ENCODE peak calls at places on chromosomes 13 and 19, in four cellular contexts. One of them, this sample, is unnamed.

GRCh38 chr13:65287405-65287804 is 1942.7 kb downstream of the PCDH9 start:
- DNase-seq in GM12878: no peak
- DNase-seq in SK-N-SH: no peak
- DNase-seq in K562: no peak
- DNase-seq in this sample: no peak

GRCh38 chr19:19471682-19472081 is 43.7 kb downstream of the TSSK6 start:
- DNase-seq in GM12878: no peak
- DNase-seq in SK-N-SH: no peak
- DNase-seq in K562: no peak
- DNase-seq in this sample: no peak

GRCh38 chr19:4495471-4495870 is 22.8 kb downstream of the PLIN4 start:
- DNase-seq in GM12878: no peak
- DNase-seq in SK-N-SH: no peak
- DNase-seq in K562: no peak
- DNase-seq in this sample: peak

GRCh38 chr19:40829205-40829604 is 21.0 kb downstream of the CYP2A6 start:
- DNase-seq in GM12878: no peak
- DNase-seq in SK-N-SH: no peak
- DNase-seq in K562: no peak
- DNase-seq in this sample: no peak

GRCh38 chr13:33281951-33282595 is 3.5 kb downstream of the STARD13 start:
- DNase-seq in GM12878: no peak
- DNase-seq in SK-N-SH: no peak
- DNase-seq in K562: no peak
- DNase-seq in this sample: no peak

GRCh38 chr19:14300281-14300680 is 81.0 kb upstream of the ADGRE5 start:
- DNase-seq in GM12878: no peak
- DNase-seq in SK-N-SH: no peak
- DNase-seq in K562: no peak
- DNase-seq in this sample: no peak

GRCh38 chr13:37173214-37173613 is 67.8 kb upstream of the CSNK1A1L start:
- DNase-seq in GM12878: no peak
- DNase-seq in SK-N-SH: no peak
- DNase-seq in K562: no peak
- DNase-seq in this sample: no peak

GRCh38 chr13:44347905-44348304 is 25.7 kb upstream of the SERP2 start:
- DNase-seq in GM12878: no peak
- DNase-seq in SK-N-SH: peak
- DNase-seq in K562: no peak
- DNase-seq in this sample: no peak

GRCh38 chr19:10852098-10852800 is 4.0 kb downstream of the C19orf38 start:
- DNase-seq in GM12878: no peak
- DNase-seq in SK-N-SH: no peak
- DNase-seq in K562: no peak
- DNase-seq in this sample: no peak

GRCh38 chr19:18291019-18291524 is 9.7 kb upstream of the JUND start:
- DNase-seq in GM12878: no peak
- DNase-seq in SK-N-SH: peak
- DNase-seq in K562: no peak
- DNase-seq in this sample: no peak

GRCh38 chr13:106104281-106104901 is 431.1 kb downstream of the EFNB2 start:
- DNase-seq in GM12878: no peak
- DNase-seq in SK-N-SH: no peak
- DNase-seq in K562: no peak
- DNase-seq in this sample: no peak

DNA sequence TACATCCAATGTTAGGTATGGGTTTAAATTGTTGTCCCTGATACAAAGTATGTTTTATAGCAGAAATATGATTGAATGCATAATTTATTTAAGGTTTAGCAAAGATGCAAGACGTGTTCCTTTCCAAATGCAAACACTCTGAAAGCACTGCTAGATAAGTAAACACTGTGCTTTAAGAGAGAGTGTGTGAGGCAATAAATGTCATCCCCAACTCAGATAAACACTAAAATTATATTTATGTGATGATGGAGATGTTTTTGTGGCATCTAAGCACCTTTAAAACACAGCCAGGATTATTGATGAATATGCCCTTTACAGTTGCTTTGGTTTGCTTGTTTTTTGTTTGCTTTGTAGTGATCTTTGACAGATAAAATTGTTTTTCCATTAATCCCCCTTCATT is 531.0 kb downstream of the DCT start:
- DNase-seq in GM12878: no peak
- DNase-seq in SK-N-SH: no peak
- DNase-seq in K562: no peak
- DNase-seq in this sample: no peak
- TF ChIP-seq TAF1 in GM12878: no peak
- TF ChIP-seq TAF1 in SK-N-SH: no peak
- TF ChIP-seq TAF1 in K562: no peak
- TF ChIP-seq TAF1 in this sample: no peak

DNA sequence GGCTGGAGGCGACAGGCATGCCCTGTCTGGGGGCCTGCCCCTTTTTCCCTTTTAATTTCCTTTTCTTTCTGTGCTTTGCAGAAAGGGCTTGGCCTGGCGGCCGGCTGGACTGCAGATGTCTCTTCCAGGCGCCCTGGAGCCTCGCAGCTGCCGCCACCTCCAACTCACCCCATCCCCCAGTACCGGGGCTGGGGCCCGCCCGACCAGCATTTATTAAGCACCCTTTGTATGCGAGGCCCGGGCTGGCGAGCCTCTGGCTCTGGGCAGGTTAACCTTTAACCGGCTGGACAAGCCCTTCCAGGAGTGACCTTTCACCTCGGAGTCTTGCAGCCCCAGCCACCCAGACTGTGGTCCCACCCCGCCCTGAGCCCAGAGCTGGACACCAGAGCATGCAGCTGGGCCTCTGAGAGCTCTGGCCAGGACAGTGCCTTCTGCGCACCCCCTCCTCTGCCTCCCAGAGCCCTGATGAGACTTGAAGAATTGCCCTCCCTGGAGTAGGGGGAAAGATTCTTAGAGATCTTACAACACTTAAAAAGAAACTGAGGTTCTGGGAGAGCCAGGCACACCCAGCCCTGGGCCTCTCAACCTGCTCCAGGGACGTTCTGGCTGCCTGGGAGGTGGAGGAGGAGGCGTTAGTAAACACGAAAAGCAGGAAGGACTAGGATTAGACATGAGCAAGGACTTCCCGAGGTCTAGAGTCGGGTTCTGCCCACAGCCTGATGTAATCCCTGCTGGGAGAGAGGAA is 1.1 kb upstream of the NR2F6 start:
- DNase-seq in GM12878: no peak
- DNase-seq in SK-N-SH: peak
- DNase-seq in K562: no peak
- DNase-seq in this sample: peak
- H2AFZ ChIP-seq in GM12878: peak
- H2AFZ ChIP-seq in SK-N-SH: peak
- H2AFZ ChIP-seq in K562: peak
- H2AFZ ChIP-seq in this sample: no peak

GRCh38 chr19:15866646-15867045 is 31.2 kb downstream of the CYP4F2 start:
- DNase-seq in GM12878: no peak
- DNase-seq in SK-N-SH: no peak
- DNase-seq in K562: no peak
- DNase-seq in this sample: no peak
- TF ChIP-seq TAF1 in GM12878: no peak
- TF ChIP-seq TAF1 in SK-N-SH: no peak
- TF ChIP-seq TAF1 in K562: no peak
- TF ChIP-seq TAF1 in this sample: no peak

DNA sequence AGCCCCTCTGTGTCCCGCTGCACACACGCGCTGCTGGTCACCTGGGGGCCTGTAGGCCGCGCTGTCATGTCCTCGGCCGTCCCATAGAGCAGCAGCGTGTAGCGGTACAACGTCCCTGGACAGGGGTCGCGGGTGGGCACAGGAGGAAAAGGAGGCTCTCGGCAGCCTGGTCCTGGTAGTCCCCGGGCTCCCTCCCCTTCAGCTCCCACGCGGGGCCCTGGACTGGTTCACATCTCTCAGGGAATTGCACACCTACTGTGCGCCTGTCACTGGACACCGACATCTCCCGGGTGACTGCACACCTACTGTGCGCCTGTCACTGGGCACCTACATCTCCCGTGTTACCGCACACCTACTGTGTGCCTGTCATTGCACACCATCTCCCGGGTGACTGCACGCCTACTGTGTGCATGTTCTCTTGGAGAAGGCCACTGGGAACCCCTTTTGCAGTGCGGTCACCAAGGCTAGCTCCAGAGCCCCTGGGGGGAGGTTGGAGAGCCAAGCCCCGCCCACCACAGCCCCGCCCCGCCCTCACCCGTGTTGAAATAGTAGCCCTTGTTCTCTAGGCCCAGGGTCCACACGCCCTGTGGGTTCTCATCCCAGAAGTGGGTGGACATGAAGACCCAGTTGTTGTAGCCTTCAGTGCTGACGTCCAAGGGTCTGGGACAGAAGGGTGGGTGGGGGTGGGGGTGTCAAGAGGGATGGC is 3.5 kb upstream of the C19orf25 start:
- DNase-seq in GM12878: no peak
- DNase-seq in SK-N-SH: peak
- DNase-seq in K562: peak
- DNase-seq in this sample: no peak
- H2AFZ ChIP-seq in GM12878: no peak
- H2AFZ ChIP-seq in SK-N-SH: no peak
- H2AFZ ChIP-seq in K562: no peak
- H2AFZ ChIP-seq in this sample: no peak

GRCh38 chr13:51931606-51932005 is 69.8 kb downstream of the CCDC70 start:
- DNase-seq in GM12878: no peak
- DNase-seq in SK-N-SH: no peak
- DNase-seq in K562: no peak
- DNase-seq in this sample: no peak

GRCh38 chr13:51932231-51932630 is 70.5 kb downstream of the CCDC70 start:
- DNase-seq in GM12878: no peak
- DNase-seq in SK-N-SH: no peak
- DNase-seq in K562: no peak
- DNase-seq in this sample: no peak

GRCh38 chr13:51935326-51936171 is 73.8 kb downstream of the CCDC70 start:
- DNase-seq in GM12878: no peak
- DNase-seq in SK-N-SH: peak
- DNase-seq in K562: peak
- DNase-seq in this sample: peak

GRCh38 chr13:51933466-51934058 is 71.8 kb downstream of the CCDC70 start:
- DNase-seq in GM12878: no peak
- DNase-seq in SK-N-SH: no peak
- DNase-seq in K562: no peak
- DNase-seq in this sample: no peak

GRCh38 chr13:51934461-51935087 is 72.8 kb downstream of the CCDC70 start:
- DNase-seq in GM12878: no peak
- DNase-seq in SK-N-SH: no peak
- DNase-seq in K562: no peak
- DNase-seq in this sample: no peak
- TF ChIP-seq TAF1 in GM12878: no peak
- TF ChIP-seq TAF1 in SK-N-SH: no peak
- TF ChIP-seq TAF1 in K562: no peak
- TF ChIP-seq TAF1 in this sample: no peak

GRCh38 chr13:112724788-112725345 is 35.0 kb downstream of the ATP11A start:
- DNase-seq in GM12878: no peak
- DNase-seq in SK-N-SH: no peak
- DNase-seq in K562: no peak
- DNase-seq in this sample: no peak

GRCh38 chr13:112723771-112724170 is 33.9 kb downstream of the ATP11A start:
- DNase-seq in GM12878: no peak
- DNase-seq in SK-N-SH: no peak
- DNase-seq in K562: no peak
- DNase-seq in this sample: no peak

GRCh38 chr13:112721198-112722104 is 31.6 kb downstream of the ATP11A start:
- DNase-seq in GM12878: no peak
- DNase-seq in SK-N-SH: no peak
- DNase-seq in K562: peak
- DNase-seq in this sample: no peak

GRCh38 chr13:112720814-112721197 is 31.0 kb downstream of the ATP11A start:
- DNase-seq in GM12878: no peak
- DNase-seq in SK-N-SH: no peak
- DNase-seq in K562: no peak
- DNase-seq in this sample: no peak

GRCh38 chr13:112722433-112723250 is 32.8 kb downstream of the ATP11A start:
- DNase-seq in GM12878: no peak
- DNase-seq in SK-N-SH: no peak
- DNase-seq in K562: peak
- DNase-seq in this sample: no peak
- H2AFZ ChIP-seq in GM12878: no peak
- H2AFZ ChIP-seq in SK-N-SH: peak
- H2AFZ ChIP-seq in K562: no peak
- H2AFZ ChIP-seq in this sample: no peak

GRCh38 chr13:109703250-109703649 is 83.1 kb downstream of the IRS2 start:
- DNase-seq in GM12878: no peak
- DNase-seq in SK-N-SH: no peak
- DNase-seq in K562: no peak
- DNase-seq in this sample: no peak

GRCh38 chr13:109708014-109708617 is 78.3 kb downstream of the IRS2 start:
- DNase-seq in GM12878: no peak
- DNase-seq in SK-N-SH: no peak
- DNase-seq in K562: no peak
- DNase-seq in this sample: no peak

GRCh38 chr13:109706015-109706715 is 80.2 kb downstream of the IRS2 start:
- DNase-seq in GM12878: no peak
- DNase-seq in SK-N-SH: no peak
- DNase-seq in K562: no peak
- DNase-seq in this sample: no peak

GRCh38 chr13:109707044-109707794 is 79.2 kb downstream of the IRS2 start:
- DNase-seq in GM12878: no peak
- DNase-seq in SK-N-SH: no peak
- DNase-seq in K562: peak
- DNase-seq in this sample: no peak

GRCh38 chr13:109704771-109705628 is 81.4 kb downstream of the IRS2 start:
- DNase-seq in GM12878: no peak
- DNase-seq in SK-N-SH: no peak
- DNase-seq in K562: no peak
- DNase-seq in this sample: no peak
- TF ChIP-seq TAF1 in GM12878: no peak
- TF ChIP-seq TAF1 in SK-N-SH: no peak
- TF ChIP-seq TAF1 in K562: no peak
- TF ChIP-seq TAF1 in this sample: no peak

DNA sequence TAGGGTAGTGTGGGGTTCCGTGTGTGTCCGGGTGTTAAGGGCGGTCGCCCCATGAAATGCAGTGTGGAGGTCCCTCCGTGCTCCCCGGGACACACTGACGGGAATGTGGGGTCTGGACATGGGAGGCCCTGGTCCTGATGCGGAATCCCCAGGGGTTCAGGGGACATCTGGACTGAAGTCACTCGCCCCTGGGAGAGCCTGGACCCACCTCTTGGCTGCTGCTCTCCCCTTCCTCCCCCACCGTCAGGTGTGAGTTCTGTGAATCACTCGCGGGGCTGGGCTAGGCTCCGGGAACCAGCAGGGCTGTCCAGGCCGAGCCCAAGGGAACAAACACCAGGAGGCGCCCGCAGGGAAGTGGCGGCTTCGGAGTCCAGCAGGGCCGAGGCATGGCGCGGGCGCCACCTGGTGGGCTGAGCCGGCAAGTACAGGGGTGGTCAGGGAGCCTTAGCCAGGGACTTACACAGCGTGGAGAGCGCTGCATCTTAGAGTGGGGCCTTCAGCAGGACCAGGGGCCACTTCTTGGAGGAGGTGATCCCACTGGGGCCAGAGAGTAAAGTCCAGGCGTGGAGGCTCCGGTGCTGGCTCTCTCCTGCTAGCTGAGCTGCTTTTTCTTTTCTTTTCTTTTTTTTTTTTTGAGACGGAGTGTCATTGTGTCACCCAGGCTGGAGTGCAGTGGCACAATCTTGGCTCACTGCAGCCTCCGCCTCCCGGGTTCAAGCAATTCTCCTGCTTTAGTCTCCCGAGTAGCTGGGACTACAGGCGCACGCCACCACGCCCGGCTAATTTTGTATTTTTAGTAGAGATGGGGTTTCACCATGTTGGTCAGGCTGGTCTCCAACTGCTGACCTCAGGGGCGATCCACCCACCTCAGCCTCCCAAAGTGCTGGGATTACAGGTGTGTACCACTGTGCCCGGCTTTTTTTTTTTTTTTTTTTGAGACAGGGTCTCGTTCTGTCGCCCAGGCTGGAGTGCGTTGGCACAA is 20.1 kb downstream of the WTIP start:
- DNase-seq in GM12878: peak
- DNase-seq in SK-N-SH: peak
- DNase-seq in K562: peak
- DNase-seq in this sample: peak
- H2AFZ ChIP-seq in GM12878: peak
- H2AFZ ChIP-seq in SK-N-SH: no peak
- H2AFZ ChIP-seq in K562: peak
- H2AFZ ChIP-seq in this sample: no peak